ENCODE peak calls at places on chromosomes 3 and 15, in eight cellular contexts. One of them, this sample, is unnamed.

GRCh38 chr15:25883860-25884259 is 20.7 kb upstream of the ATP10A start:
- DNase-seq in H9: no peak
- DNase-seq in AG04450: peak; percentile 79
- DNase-seq in neural crest cell: no peak
- DNase-seq in astrocyte of the spinal cord: peak; percentile 86
- DNase-seq in GM10248: no peak
- DNase-seq in HCT116: no peak
- DNase-seq in cardiac fibroblast: peak; percentile 92
- DNase-seq in this sample: no peak

GRCh38 chr3:107633327-107634141 is 110.8 kb downstream of the BBX start:
- DNase-seq in H9: no peak
- DNase-seq in astrocyte of the spinal cord: no peak
- DNase-seq in AG04450: no peak
- DNase-seq in GM10248: peak; percentile 32
- DNase-seq in HCT116: no peak
- DNase-seq in neural crest cell: no peak
- DNase-seq in cardiac fibroblast: no peak
- DNase-seq in this sample: no peak

GRCh38 chr3:39279745-39280517 is at the start of gene CX3CR1:
- DNase-seq in neural crest cell: no peak
- DNase-seq in cardiac fibroblast: no peak
- DNase-seq in H9: no peak
- DNase-seq in HCT116: no peak
- DNase-seq in AG04450: no peak
- DNase-seq in astrocyte of the spinal cord: no peak
- DNase-seq in GM10248: no peak
- DNase-seq in this sample: peak; percentile 62

GRCh38 chr15:34714476-34715121 is 40.2 kb downstream of the GJD2 start:
- DNase-seq in GM10248: no peak
- DNase-seq in astrocyte of the spinal cord: no peak
- DNase-seq in AG04450: no peak
- DNase-seq in cardiac fibroblast: no peak
- DNase-seq in HCT116: no peak
- DNase-seq in neural crest cell: no peak
- DNase-seq in H9: no peak
- DNase-seq in this sample: no peak

GRCh38 chr3:161395115-161395514 is 23.8 kb upstream of the SPTSSB start:
- DNase-seq in astrocyte of the spinal cord: no peak
- DNase-seq in HCT116: no peak
- DNase-seq in GM10248: no peak
- DNase-seq in H9: no peak
- DNase-seq in AG04450: no peak
- DNase-seq in neural crest cell: no peak
- DNase-seq in cardiac fibroblast: no peak
- DNase-seq in this sample: no peak

GRCh38 chr15:63906266-63906584 is 72.5 kb upstream of the HERC1 start:
- DNase-seq in HCT116: no peak
- DNase-seq in AG04450: no peak
- DNase-seq in H9: no peak
- DNase-seq in cardiac fibroblast: no peak
- DNase-seq in GM10248: no peak
- DNase-seq in astrocyte of the spinal cord: no peak
- DNase-seq in neural crest cell: no peak
- DNase-seq in this sample: no peak

GRCh38 chr15:48467801-48468200 is 136.6 kb downstream of the DUT start:
- DNase-seq in neural crest cell: no peak
- DNase-seq in AG04450: no peak
- DNase-seq in astrocyte of the spinal cord: peak; percentile 43
- DNase-seq in H9: no peak
- DNase-seq in HCT116: no peak
- DNase-seq in cardiac fibroblast: no peak
- DNase-seq in GM10248: no peak
- DNase-seq in this sample: no peak

GRCh38 chr3:56916697-56917336 is 115.1 kb upstream of the ARHGEF3 start:
- DNase-seq in GM10248: no peak
- DNase-seq in cardiac fibroblast: no peak
- DNase-seq in astrocyte of the spinal cord: no peak
- DNase-seq in neural crest cell: no peak
- DNase-seq in H9: no peak
- DNase-seq in AG04450: no peak
- DNase-seq in HCT116: no peak
- DNase-seq in this sample: no peak

GRCh38 chr15:101320501-101321052 is 25.5 kb upstream of the SNRPA1 start:
- DNase-seq in cardiac fibroblast: peak; percentile 72
- DNase-seq in H9: peak; percentile 78
- DNase-seq in GM10248: peak; percentile 60
- DNase-seq in AG04450: no peak
- DNase-seq in HCT116: no peak
- DNase-seq in astrocyte of the spinal cord: no peak
- DNase-seq in neural crest cell: no peak
- DNase-seq in this sample: no peak

DNA sequence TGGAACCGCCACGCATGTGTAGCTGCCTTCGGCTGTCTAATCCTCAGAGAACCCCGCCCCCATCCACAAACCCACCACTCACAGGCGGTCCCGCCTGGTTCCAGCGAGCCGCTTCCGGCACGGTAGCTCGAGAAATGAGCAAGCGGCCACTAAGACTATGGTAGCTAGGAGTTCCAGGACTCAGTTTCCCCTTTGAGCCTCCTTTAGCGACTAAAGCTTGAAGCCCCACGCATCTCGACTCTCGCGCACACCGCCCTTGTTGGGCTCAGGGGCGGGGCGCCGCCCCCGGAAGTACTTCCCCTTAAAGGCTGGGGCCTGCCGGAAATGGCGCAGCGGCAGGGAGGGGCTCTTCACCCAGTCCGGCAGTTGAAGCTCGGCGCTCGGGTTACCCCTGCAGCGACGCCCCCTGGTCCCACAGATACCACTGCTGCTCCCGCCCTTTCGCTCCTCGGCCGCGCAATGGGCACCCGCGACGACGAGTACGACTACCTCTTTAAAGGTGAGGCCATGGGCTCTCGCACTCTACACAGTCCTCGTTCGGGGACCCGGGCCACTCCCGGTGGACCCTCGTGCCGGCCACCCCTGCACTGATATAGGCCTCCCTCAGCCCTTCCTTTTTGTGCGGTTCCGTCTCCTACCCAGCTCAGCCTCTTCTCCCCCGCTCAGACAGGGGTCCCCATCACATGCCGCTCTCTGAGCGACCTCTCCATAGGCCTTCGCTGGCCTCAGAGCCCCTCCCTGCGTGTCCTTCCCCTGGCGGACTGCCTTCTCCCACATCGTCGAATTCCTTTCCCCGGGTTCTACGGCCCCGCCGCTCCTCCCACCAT is at the start of gene RAB11A:
- DNase-seq in AG04450: peak; percentile 93
- DNase-seq in cardiac fibroblast: peak; percentile 97
- DNase-seq in HCT116: peak; percentile 94
- DNase-seq in H9: peak; percentile 97
- DNase-seq in GM10248: peak; percentile 96
- DNase-seq in neural crest cell: peak; percentile 93
- DNase-seq in astrocyte of the spinal cord: peak; percentile 97
- DNase-seq in this sample: peak; percentile 98
- TF ChIP-seq CTCF in AG04450: peak; percentile 44
- TF ChIP-seq CTCF in cardiac fibroblast: peak; percentile 19
- TF ChIP-seq CTCF in HCT116: no peak
- TF ChIP-seq CTCF in H9: peak; percentile 38
- TF ChIP-seq CTCF in GM10248: peak; percentile 47
- TF ChIP-seq CTCF in neural crest cell: peak; percentile 48
- TF ChIP-seq CTCF in astrocyte of the spinal cord: peak; percentile 33
- TF ChIP-seq CTCF in this sample: peak; percentile 52

GRCh38 chr15:27826411-27826810 is 272.7 kb downstream of the OCA2 start:
- DNase-seq in AG04450: no peak
- DNase-seq in cardiac fibroblast: no peak
- DNase-seq in neural crest cell: no peak
- DNase-seq in HCT116: no peak
- DNase-seq in GM10248: no peak
- DNase-seq in H9: no peak
- DNase-seq in astrocyte of the spinal cord: peak; percentile 61
- DNase-seq in this sample: no peak

GRCh38 chr15:27825023-27825422 is 274.1 kb downstream of the OCA2 start:
- DNase-seq in HCT116: no peak
- DNase-seq in H9: no peak
- DNase-seq in neural crest cell: no peak
- DNase-seq in AG04450: no peak
- DNase-seq in cardiac fibroblast: no peak
- DNase-seq in GM10248: no peak
- DNase-seq in astrocyte of the spinal cord: no peak
- DNase-seq in this sample: no peak

GRCh38 chr15:27828721-27829120 is 270.4 kb downstream of the OCA2 start:
- DNase-seq in GM10248: no peak
- DNase-seq in H9: no peak
- DNase-seq in HCT116: no peak
- DNase-seq in AG04450: no peak
- DNase-seq in neural crest cell: no peak
- DNase-seq in cardiac fibroblast: no peak
- DNase-seq in astrocyte of the spinal cord: peak; percentile 28
- DNase-seq in this sample: peak; percentile 77

GRCh38 chr15:27826902-27827321 is 272.2 kb downstream of the OCA2 start:
- DNase-seq in neural crest cell: no peak
- DNase-seq in HCT116: no peak
- DNase-seq in GM10248: no peak
- DNase-seq in H9: no peak
- DNase-seq in cardiac fibroblast: peak; percentile 1
- DNase-seq in astrocyte of the spinal cord: peak; percentile 76
- DNase-seq in AG04450: no peak
- DNase-seq in this sample: peak; percentile 68

GRCh38 chr15:27827336-27827735 is 271.8 kb downstream of the OCA2 start:
- DNase-seq in H9: no peak
- DNase-seq in HCT116: no peak
- DNase-seq in cardiac fibroblast: no peak
- DNase-seq in astrocyte of the spinal cord: peak; percentile 56
- DNase-seq in neural crest cell: no peak
- DNase-seq in GM10248: no peak
- DNase-seq in AG04450: no peak
- DNase-seq in this sample: no peak
- TF ChIP-seq CTCF in H9: no peak
- TF ChIP-seq CTCF in HCT116: no peak
- TF ChIP-seq CTCF in cardiac fibroblast: no peak
- TF ChIP-seq CTCF in astrocyte of the spinal cord: no peak
- TF ChIP-seq CTCF in neural crest cell: no peak
- TF ChIP-seq CTCF in GM10248: no peak
- TF ChIP-seq CTCF in AG04450: no peak
- TF ChIP-seq CTCF in this sample: no peak

GRCh38 chr15:44713006-44713966 is 2.0 kb downstream of the B2M start:
- DNase-seq in AG04450: no peak
- DNase-seq in H9: no peak
- DNase-seq in GM10248: no peak
- DNase-seq in cardiac fibroblast: peak; percentile 56
- DNase-seq in astrocyte of the spinal cord: peak; percentile 46
- DNase-seq in neural crest cell: no peak
- DNase-seq in HCT116: no peak
- DNase-seq in this sample: no peak

GRCh38 chr15:44711356-44712107 is at the start of gene B2M:
- DNase-seq in neural crest cell: peak; percentile 95
- DNase-seq in astrocyte of the spinal cord: peak; percentile 97
- DNase-seq in H9: peak; percentile 94
- DNase-seq in GM10248: peak; percentile 94
- DNase-seq in AG04450: peak; percentile 91
- DNase-seq in cardiac fibroblast: peak; percentile 98
- DNase-seq in HCT116: peak; percentile 90
- DNase-seq in this sample: peak; percentile 98

GRCh38 chr15:44711089-44711355 is at the start of gene PATL2:
- DNase-seq in neural crest cell: no peak
- DNase-seq in HCT116: no peak
- DNase-seq in astrocyte of the spinal cord: no peak
- DNase-seq in GM10248: no peak
- DNase-seq in AG04450: no peak
- DNase-seq in H9: no peak
- DNase-seq in cardiac fibroblast: no peak
- DNase-seq in this sample: no peak

GRCh38 chr15:44712108-44713005 is 1.0 kb downstream of the B2M start:
- DNase-seq in H9: no peak
- DNase-seq in AG04450: peak; percentile 50
- DNase-seq in GM10248: peak; percentile 31
- DNase-seq in neural crest cell: no peak
- DNase-seq in HCT116: peak; percentile 54
- DNase-seq in cardiac fibroblast: peak; percentile 92
- DNase-seq in astrocyte of the spinal cord: peak; percentile 86
- DNase-seq in this sample: no peak

DNA sequence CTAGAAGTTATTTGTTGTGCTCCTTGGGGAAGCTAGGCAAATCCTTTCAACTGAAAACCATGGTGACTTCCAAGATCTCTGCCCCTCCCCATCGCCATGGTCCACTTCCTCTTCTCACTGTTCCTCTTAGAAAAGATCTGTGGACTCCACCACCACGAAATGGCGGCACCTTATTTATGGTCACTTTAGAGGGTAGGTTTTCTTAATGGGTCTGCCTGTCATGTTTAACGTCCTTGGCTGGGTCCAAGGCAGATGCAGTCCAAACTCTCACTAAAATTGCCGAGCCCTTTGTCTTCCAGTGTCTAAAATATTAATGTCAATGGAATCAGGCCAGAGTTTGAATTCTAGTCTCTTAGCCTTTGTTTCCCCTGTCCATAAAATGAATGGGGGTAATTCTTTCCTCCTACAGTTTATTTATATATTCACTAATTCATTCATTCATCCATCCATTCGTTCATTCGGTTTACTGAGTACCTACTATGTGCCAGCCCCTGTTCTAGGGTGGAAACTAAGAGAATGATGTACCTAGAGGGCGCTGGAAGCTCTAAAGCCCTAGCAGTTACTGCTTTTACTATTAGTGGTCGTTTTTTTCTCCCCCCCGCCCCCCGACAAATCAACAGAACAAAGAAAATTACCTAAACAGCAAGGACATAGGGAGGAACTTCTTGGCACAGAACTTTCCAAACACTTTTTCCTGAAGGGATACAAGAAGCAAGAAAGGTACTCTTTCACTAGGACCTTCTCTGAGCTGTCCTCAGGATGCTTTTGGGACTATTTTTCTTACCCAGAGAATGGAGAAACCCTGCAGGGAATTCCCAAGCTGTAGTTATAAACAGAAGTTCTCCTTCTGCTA is 661 bp downstream of the PATL2 start:
- DNase-seq in cardiac fibroblast: peak; percentile 45
- DNase-seq in neural crest cell: no peak
- DNase-seq in HCT116: no peak
- DNase-seq in astrocyte of the spinal cord: peak; percentile 43
- DNase-seq in H9: no peak
- DNase-seq in GM10248: peak; percentile 56
- DNase-seq in AG04450: no peak
- DNase-seq in this sample: no peak
- TF ChIP-seq CTCF in cardiac fibroblast: peak; percentile 47
- TF ChIP-seq CTCF in neural crest cell: no peak
- TF ChIP-seq CTCF in HCT116: peak; percentile 38
- TF ChIP-seq CTCF in astrocyte of the spinal cord: peak; percentile 52
- TF ChIP-seq CTCF in H9: peak; percentile 48
- TF ChIP-seq CTCF in GM10248: peak; percentile 43
- TF ChIP-seq CTCF in AG04450: peak; percentile 51
- TF ChIP-seq CTCF in this sample: peak; percentile 55

DNA sequence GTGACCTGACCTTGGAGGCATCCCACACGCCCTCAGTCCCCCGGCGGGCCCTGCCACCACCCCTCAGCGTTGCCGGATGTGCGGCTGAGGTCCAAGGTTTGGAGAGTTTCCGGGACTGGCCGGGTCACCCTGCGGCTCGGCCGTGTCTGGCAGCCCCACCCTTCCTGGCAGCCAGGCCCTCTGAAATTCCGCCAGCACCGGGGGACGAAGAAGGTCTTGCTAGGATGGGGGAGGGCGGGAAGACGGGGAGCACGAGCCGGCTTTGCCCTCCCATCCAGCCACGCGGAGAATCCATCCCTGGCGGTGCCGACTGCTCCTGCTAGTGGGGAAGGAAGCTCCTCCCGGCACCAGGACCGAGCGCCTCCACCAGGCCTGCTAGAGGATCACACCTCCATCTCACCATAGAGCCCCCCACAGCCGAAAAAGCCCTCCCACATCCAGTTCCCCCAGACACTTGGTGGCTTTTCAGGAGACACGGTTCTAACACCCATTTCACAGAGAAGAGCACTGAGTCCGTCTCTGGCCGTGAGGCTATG is 81.5 kb downstream of the CPN2 start:
- DNase-seq in astrocyte of the spinal cord: peak; percentile 68
- DNase-seq in GM10248: no peak
- DNase-seq in AG04450: no peak
- DNase-seq in HCT116: peak; percentile 27
- DNase-seq in neural crest cell: no peak
- DNase-seq in H9: peak; percentile 85
- DNase-seq in cardiac fibroblast: peak; percentile 86
- DNase-seq in this sample: no peak
- TF ChIP-seq CTCF in astrocyte of the spinal cord: peak; percentile 45
- TF ChIP-seq CTCF in GM10248: no peak
- TF ChIP-seq CTCF in AG04450: peak; percentile 46
- TF ChIP-seq CTCF in HCT116: no peak
- TF ChIP-seq CTCF in neural crest cell: no peak
- TF ChIP-seq CTCF in H9: peak; percentile 70
- TF ChIP-seq CTCF in cardiac fibroblast: peak; percentile 66
- TF ChIP-seq CTCF in this sample: peak; percentile 35

This sample was measured in osteocyte.